ENCODE peak calls at places on chromosomes 11 and 22, in ten cellular contexts. E is A549, Z is psoas muscle, W is lower lobe of right lung, U is mesenchymal stem cell, Y is left ventricle myocardium inferior, X is choroid plexus epithelial cell, G is right lobe of liver, H is endothelial cell of umbilical vein, R is brain microvascular endothelial cell. V is an unnamed sample.

GRCh38 chr11:12084191-12084717 is 26.1 kb upstream of the MICAL2 start:
- DNase-seq in E (no peak), Z (no peak), W (no peak), U (no peak), Y (no peak), X (no peak), G (no peak), H (no peak), R (no peak), V (no peak)

GRCh38 chr11:110490886-110491285 is 61.1 kb downstream of the FDX1 start:
- DNase-seq in E (no peak), Z (peak; percentile 29), W (no peak), U (peak; percentile 79), Y (no peak), X (peak; percentile 74), G (no peak), H (no peak), R (peak; percentile 47), V (peak; percentile 85)

GRCh38 chr22:48931452-48931851 is 896.2 kb downstream of the BRD1 start:
- DNase-seq in E (no peak), Z (no peak), W (no peak), U (no peak), Y (no peak), X (no peak), G (no peak), H (no peak), R (no peak), V (no peak)

GRCh38 chr11:43567396-43567975 is 113.1 kb upstream of the HSD17B12 start:
- DNase-seq in E (peak; percentile 58), Z (no peak), W (no peak), U (peak; percentile 49), Y (no peak), X (peak; percentile 83), G (no peak), H (peak; percentile 49), R (no peak), V (no peak)

GRCh38 chr11:12789054-12789453 is 114.8 kb downstream of the TEAD1 start:
- DNase-seq in E (no peak), Z (no peak), W (no peak), U (no peak), Y (no peak), X (no peak), G (no peak), H (no peak), R (no peak), V (no peak)

GRCh38 chr11:68855205-68855978 is 13.7 kb upstream of the CPT1A start:
- DNase-seq in E (no peak), Z (peak; percentile 45), W (peak; percentile 58), U (no peak), Y (peak; percentile 63), X (peak; percentile 48), G (peak; percentile 69), H (peak; percentile 88), R (no peak), V (no peak)

GRCh38 chr22:45235101-45235777 is 5.5 kb downstream of the KIAA0930 start:
- DNase-seq in E (no peak), Z (peak; percentile 45), W (peak; percentile 52), U (no peak), Y (no peak), X (no peak), G (no peak), H (no peak), R (no peak), V (peak; percentile 24)

GRCh38 chr11:13215157-13215556 is 62.4 kb upstream of the BMAL1 start:
- DNase-seq in E (peak; percentile 82), Z (no peak), W (no peak), U (peak; percentile 83), Y (no peak), X (peak; percentile 22), G (no peak), H (peak; percentile 32), R (peak; percentile 83), V (peak; percentile 86)

GRCh38 chr11:116698080-116698479 is 74.7 kb downstream of the BUD13 start:
- DNase-seq in E (no peak), Z (no peak), W (no peak), U (no peak), Y (no peak), X (no peak), G (no peak), H (no peak), R (no peak), V (no peak)

GRCh38 chr11:133064152-133064877 is 468.0 kb downstream of the OPCML start:
- DNase-seq in E (no peak), Z (peak; percentile 70), W (peak; percentile 69), U (peak; percentile 62), Y (peak; percentile 63), X (peak; percentile 61), G (peak; percentile 82), H (peak; percentile 48), R (peak; percentile 68), V (peak; percentile 16)
- H3K4me3 ChIP-seq in E (no peak overlapping the region), Z (peak overlapping the region; percentile 65), W (peak overlapping the region; percentile 61), U (no peak overlapping the region), Y (peak overlapping the region; percentile 74), X (peak overlapping the region; percentile 51), G (peak overlapping the region; percentile 71), H (peak overlapping the region; percentile 14), R (peak overlapping the region; percentile 63), V (peak overlapping the region; percentile 61)

DNA sequence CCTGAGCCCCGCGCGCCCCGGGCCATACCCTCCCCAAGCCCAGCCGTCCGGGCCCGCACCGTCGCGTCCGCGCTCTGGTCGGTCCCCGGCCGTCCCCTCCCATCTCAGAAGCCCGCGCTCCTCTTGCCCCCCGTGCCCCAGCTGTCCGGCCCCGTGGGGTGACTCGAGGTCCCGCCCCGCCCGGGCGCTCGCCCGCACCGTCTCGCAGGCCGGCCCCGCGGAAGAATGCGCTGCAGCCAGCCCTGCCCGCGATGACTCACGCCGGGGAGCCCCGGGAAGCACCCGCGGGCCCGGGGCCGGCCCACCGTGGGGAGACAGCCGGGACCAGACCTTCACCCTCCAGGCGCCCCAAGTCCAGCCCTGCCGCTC is 275 bp upstream of the PHLDA2 start:
- DNase-seq in E (peak; percentile 81), Z (peak; percentile 66), W (peak; percentile 75), U (peak; percentile 89), Y (no peak), X (peak; percentile 82), G (no peak), H (peak; percentile 68), R (peak; percentile 56), V (peak; percentile 85)
- H3K4me3 ChIP-seq in E (peak overlapping the region; percentile 67), Z (peak overlapping the region; percentile 65), W (peak overlapping the region; percentile 62), U (peak overlapping the region; percentile 91), Y (peak overlapping the region; percentile 68), X (peak overlapping the region; percentile 81), G (peak overlapping the region; percentile 49), H (peak overlapping the region; percentile 50), R (peak overlapping the region; percentile 87), V (peak overlapping the region; percentile 77)

GRCh38 chr11:112564228-112564955 is 303.7 kb upstream of the PLET1 start:
- DNase-seq in E (no peak), Z (no peak), W (no peak), U (peak; percentile 95), Y (peak; percentile 37), X (peak; percentile 95), G (peak; percentile 83), H (no peak), R (peak; percentile 47), V (no peak)

GRCh38 chr11:112570335-112570734 is 309.7 kb upstream of the PLET1 start:
- DNase-seq in E (no peak), Z (no peak), W (no peak), U (no peak), Y (no peak), X (no peak), G (no peak), H (no peak), R (no peak), V (no peak)
- H3K4me3 ChIP-seq in E (no peak overlapping the region), Z (no peak overlapping the region), W (no peak overlapping the region), U (no peak overlapping the region), Y (no peak overlapping the region), X (no peak overlapping the region), G (no peak overlapping the region), H (no peak overlapping the region), R (no peak overlapping the region), V (no peak overlapping the region)

DNA sequence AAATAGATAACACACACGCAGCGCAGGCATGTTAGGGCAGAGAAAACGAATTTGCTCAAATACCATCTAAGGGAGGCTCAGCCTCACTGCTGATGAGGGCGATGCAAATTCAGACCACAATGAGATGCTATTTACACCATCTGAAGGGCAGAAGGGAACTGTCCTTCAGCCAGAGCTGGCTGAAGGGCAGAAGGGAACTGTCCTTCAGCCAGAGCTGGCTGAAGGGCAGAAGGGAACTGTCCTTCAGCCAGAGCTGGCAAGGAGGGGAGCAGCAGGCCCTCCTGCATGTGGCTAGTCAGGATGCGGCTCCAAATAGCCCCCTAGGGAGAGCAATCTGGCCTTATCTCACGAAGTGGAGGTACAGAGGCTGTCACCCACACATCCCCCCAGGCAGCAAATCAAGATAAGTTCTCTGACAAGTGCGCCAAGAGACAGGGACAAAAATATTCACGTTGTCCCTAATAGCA is 7.5 kb upstream of the SLC39A13 start:
- DNase-seq in E (no peak), Z (peak; percentile 15), W (no peak), U (peak; percentile 32), Y (no peak), X (peak; percentile 34), G (no peak), H (no peak), R (no peak), V (no peak)
- H3K4me3 ChIP-seq in E (no peak overlapping the region), Z (peak overlapping the region; percentile 64), W (peak overlapping the region; percentile 61), U (no peak overlapping the region), Y (peak overlapping the region; percentile 67), X (no peak overlapping the region), G (no peak overlapping the region), H (no peak overlapping the region), R (no peak overlapping the region), V (no peak overlapping the region)

GRCh38 chr11:58900479-58901420 is 38.5 kb upstream of the GLYATL1 start:
- DNase-seq in E (peak; percentile 85), Z (peak; percentile 59), W (peak; percentile 75), U (peak; percentile 81), Y (peak; percentile 63), X (peak; percentile 85), G (peak; percentile 85), H (peak; percentile 41), R (peak; percentile 78), V (peak; percentile 18)

GRCh38 chr11:58905141-58905715 is 34.1 kb upstream of the GLYATL1 start:
- DNase-seq in E (no peak), Z (peak; percentile 36), W (peak; percentile 46), U (peak; percentile 72), Y (peak; percentile 23), X (peak; percentile 35), G (no peak), H (no peak), R (peak; percentile 56), V (peak; percentile 89)

GRCh38 chr11:58902881-58903280 is 36.4 kb upstream of the GLYATL1 start:
- DNase-seq in E (no peak), Z (no peak), W (no peak), U (no peak), Y (no peak), X (no peak), G (no peak), H (no peak), R (no peak), V (no peak)

GRCh38 chr11:58907780-58908179 is 31.5 kb upstream of the GLYATL1 start:
- DNase-seq in E (no peak), Z (no peak), W (no peak), U (no peak), Y (no peak), X (no peak), G (no peak), H (no peak), R (no peak), V (no peak)

GRCh38 chr11:58905716-58906547 is 33.4 kb upstream of the GLYATL1 start:
- DNase-seq in E (peak; percentile 75), Z (peak; percentile 54), W (no peak), U (peak; percentile 94), Y (peak; percentile 63), X (peak; percentile 88), G (peak; percentile 65), H (peak; percentile 17), R (peak; percentile 89), V (peak; percentile 87)
- H3K4me3 ChIP-seq in E (peak overlapping the region; percentile 42), Z (peak overlapping the region; percentile 47), W (peak overlapping the region; percentile 14), U (peak overlapping the region; percentile 60), Y (peak overlapping the region; percentile 57), X (peak overlapping the region; percentile 62), G (peak overlapping the region; percentile 18), H (no peak overlapping the region), R (peak overlapping the region; percentile 77), V (peak overlapping the region; percentile 67)

V was measured in foreskin fibroblast.